ENCODE peak calls at places on chromosomes 16 and 17, in six cellular contexts. One of them, this sample, is unnamed.

GRCh38 chr16:2296662-2297505 is 29.0 kb upstream of the RNPS1 start:
- DNase-seq in effector memory CD4-positive, alpha-beta T cell: no peak
- DNase-seq in NCI-H345: peak; percentile 16
- DNase-seq in nephron progenitor cell: no peak
- DNase-seq in epithelial cell of esophagus: peak; percentile 8
- DNase-seq in tibial artery: no peak
- DNase-seq in this sample: peak; percentile 66

GRCh38 chr17:47864791-47865216 is 13.8 kb upstream of the SP6 start:
- DNase-seq in tibial artery: no peak
- DNase-seq in epithelial cell of esophagus: peak; percentile 90
- DNase-seq in NCI-H345: no peak
- DNase-seq in effector memory CD4-positive, alpha-beta T cell: no peak
- DNase-seq in nephron progenitor cell: no peak
- DNase-seq in this sample: no peak

GRCh38 chr16:17590711-17591654 is 120.2 kb upstream of the XYLT1 start:
- DNase-seq in epithelial cell of esophagus: no peak
- DNase-seq in nephron progenitor cell: no peak
- DNase-seq in effector memory CD4-positive, alpha-beta T cell: peak; percentile 55
- DNase-seq in tibial artery: no peak
- DNase-seq in NCI-H345: no peak
- DNase-seq in this sample: peak; percentile 23

GRCh38 chr17:78998311-78999055 is 11.1 kb downstream of the CANT1 start:
- DNase-seq in effector memory CD4-positive, alpha-beta T cell: no peak
- DNase-seq in tibial artery: peak; percentile 67
- DNase-seq in nephron progenitor cell: no peak
- DNase-seq in NCI-H345: peak; percentile 43
- DNase-seq in epithelial cell of esophagus: peak; percentile 24
- DNase-seq in this sample: peak; percentile 34

GRCh38 chr16:88810868-88811599 is 694 bp downstream of the APRT start:
- DNase-seq in effector memory CD4-positive, alpha-beta T cell: peak; percentile 52
- DNase-seq in NCI-H345: peak; percentile 79
- DNase-seq in tibial artery: peak; percentile 84
- DNase-seq in nephron progenitor cell: peak; percentile 58
- DNase-seq in epithelial cell of esophagus: peak; percentile 80
- DNase-seq in this sample: peak; percentile 82

GRCh38 chr17:57552114-57552601 is 192.9 kb downstream of the CCDC182 start:
- DNase-seq in tibial artery: no peak
- DNase-seq in epithelial cell of esophagus: peak; percentile 14
- DNase-seq in nephron progenitor cell: peak; percentile 77
- DNase-seq in effector memory CD4-positive, alpha-beta T cell: no peak
- DNase-seq in NCI-H345: no peak
- DNase-seq in this sample: peak; percentile 46

GRCh38 chr16:27169511-27170071 is 33.7 kb upstream of the KDM8 start:
- DNase-seq in NCI-H345: peak; percentile 37
- DNase-seq in epithelial cell of esophagus: peak; percentile 81
- DNase-seq in nephron progenitor cell: no peak
- DNase-seq in effector memory CD4-positive, alpha-beta T cell: peak; percentile 61
- DNase-seq in tibial artery: no peak
- DNase-seq in this sample: peak; percentile 81

GRCh38 chr17:80429356-80430275 is 14.6 kb downstream of the ENDOV start:
- DNase-seq in effector memory CD4-positive, alpha-beta T cell: no peak
- DNase-seq in epithelial cell of esophagus: no peak
- DNase-seq in NCI-H345: no peak
- DNase-seq in nephron progenitor cell: no peak
- DNase-seq in tibial artery: no peak
- DNase-seq in this sample: no peak

GRCh38 chr16:57305159-57305811 is 20.8 kb upstream of the PLLP start:
- DNase-seq in effector memory CD4-positive, alpha-beta T cell: no peak
- DNase-seq in nephron progenitor cell: no peak
- DNase-seq in NCI-H345: no peak
- DNase-seq in tibial artery: peak; percentile 87
- DNase-seq in epithelial cell of esophagus: no peak
- DNase-seq in this sample: no peak

GRCh38 chr16:81237282-81237681 is 1.2 kb upstream of the BCO1 start:
- DNase-seq in epithelial cell of esophagus: peak; percentile 44
- DNase-seq in effector memory CD4-positive, alpha-beta T cell: no peak
- DNase-seq in NCI-H345: no peak
- DNase-seq in tibial artery: no peak
- DNase-seq in nephron progenitor cell: no peak
- DNase-seq in this sample: no peak

GRCh38 chr16:85788819-85789218 is 10.5 kb downstream of the EMC8 start:
- DNase-seq in nephron progenitor cell: no peak
- DNase-seq in NCI-H345: no peak
- DNase-seq in effector memory CD4-positive, alpha-beta T cell: no peak
- DNase-seq in epithelial cell of esophagus: no peak
- DNase-seq in tibial artery: no peak
- DNase-seq in this sample: no peak

GRCh38 chr17:33895491-33895890 is 359.6 kb upstream of the CCL2 start:
- DNase-seq in epithelial cell of esophagus: no peak
- DNase-seq in nephron progenitor cell: no peak
- DNase-seq in tibial artery: no peak
- DNase-seq in NCI-H345: no peak
- DNase-seq in effector memory CD4-positive, alpha-beta T cell: no peak
- DNase-seq in this sample: no peak

GRCh38 chr17:82120148-82120547 is 22.1 kb upstream of the FASN start:
- DNase-seq in NCI-H345: no peak
- DNase-seq in effector memory CD4-positive, alpha-beta T cell: no peak
- DNase-seq in tibial artery: no peak
- DNase-seq in nephron progenitor cell: no peak
- DNase-seq in epithelial cell of esophagus: no peak
- DNase-seq in this sample: no peak

GRCh38 chr17:65345261-65346060 is 208.3 kb downstream of the RGS9 start:
- DNase-seq in effector memory CD4-positive, alpha-beta T cell: no peak
- DNase-seq in tibial artery: no peak
- DNase-seq in epithelial cell of esophagus: no peak
- DNase-seq in nephron progenitor cell: no peak
- DNase-seq in NCI-H345: no peak
- DNase-seq in this sample: no peak

GRCh38 chr17:17700251-17700969 is 19.2 kb downstream of the RAI1 start:
- DNase-seq in nephron progenitor cell: peak; percentile 56
- DNase-seq in tibial artery: no peak
- DNase-seq in epithelial cell of esophagus: no peak
- DNase-seq in effector memory CD4-positive, alpha-beta T cell: no peak
- DNase-seq in NCI-H345: no peak
- DNase-seq in this sample: no peak

GRCh38 chr17:79180358-79181005 is 105.9 kb downstream of the ENGASE start:
- DNase-seq in epithelial cell of esophagus: no peak
- DNase-seq in NCI-H345: no peak
- DNase-seq in nephron progenitor cell: no peak
- DNase-seq in effector memory CD4-positive, alpha-beta T cell: no peak
- DNase-seq in tibial artery: no peak
- DNase-seq in this sample: no peak

GRCh38 chr17:58059141-58059540 is 24.1 kb upstream of the DYNLL2 start:
- DNase-seq in nephron progenitor cell: no peak
- DNase-seq in epithelial cell of esophagus: peak; percentile 16
- DNase-seq in tibial artery: no peak
- DNase-seq in NCI-H345: peak; percentile 7
- DNase-seq in effector memory CD4-positive, alpha-beta T cell: no peak
- DNase-seq in this sample: no peak

GRCh38 chr16:56783332-56783731 is 53.4 kb downstream of the NUP93 start:
- DNase-seq in tibial artery: no peak
- DNase-seq in NCI-H345: no peak
- DNase-seq in nephron progenitor cell: no peak
- DNase-seq in epithelial cell of esophagus: no peak
- DNase-seq in effector memory CD4-positive, alpha-beta T cell: no peak
- DNase-seq in this sample: no peak

GRCh38 chr16:11170201-11170600 is 85.8 kb downstream of the SOCS1 start:
- DNase-seq in tibial artery: no peak
- DNase-seq in nephron progenitor cell: no peak
- DNase-seq in NCI-H345: no peak
- DNase-seq in effector memory CD4-positive, alpha-beta T cell: no peak
- DNase-seq in epithelial cell of esophagus: no peak
- DNase-seq in this sample: no peak

GRCh38 chr17:5127910-5128309 is 12.1 kb downstream of the USP6 start:
- DNase-seq in NCI-H345: no peak
- DNase-seq in epithelial cell of esophagus: no peak
- DNase-seq in tibial artery: no peak
- DNase-seq in nephron progenitor cell: no peak
- DNase-seq in effector memory CD4-positive, alpha-beta T cell: no peak
- DNase-seq in this sample: no peak

GRCh38 chr16:64412578-64413280 is 709.1 kb downstream of the CDH11 start:
- DNase-seq in epithelial cell of esophagus: peak; percentile 60
- DNase-seq in nephron progenitor cell: no peak
- DNase-seq in effector memory CD4-positive, alpha-beta T cell: no peak
- DNase-seq in NCI-H345: no peak
- DNase-seq in tibial artery: no peak
- DNase-seq in this sample: peak; percentile 65

GRCh38 chr17:6413073-6413472 is 21.8 kb downstream of the AIPL1 start:
- DNase-seq in epithelial cell of esophagus: peak; percentile 54
- DNase-seq in NCI-H345: peak; percentile 55
- DNase-seq in effector memory CD4-positive, alpha-beta T cell: no peak
- DNase-seq in nephron progenitor cell: no peak
- DNase-seq in tibial artery: no peak
- DNase-seq in this sample: peak; percentile 34

GRCh38 chr16:1464894-1465566 is 9.8 kb downstream of the CLCN7 start:
- DNase-seq in epithelial cell of esophagus: no peak
- DNase-seq in tibial artery: no peak
- DNase-seq in NCI-H345: no peak
- DNase-seq in effector memory CD4-positive, alpha-beta T cell: no peak
- DNase-seq in nephron progenitor cell: no peak
- DNase-seq in this sample: no peak

GRCh38 chr17:64091571-64091970 is 38.4 kb downstream of the ERN1 start:
- DNase-seq in effector memory CD4-positive, alpha-beta T cell: no peak
- DNase-seq in nephron progenitor cell: no peak
- DNase-seq in epithelial cell of esophagus: no peak
- DNase-seq in NCI-H345: no peak
- DNase-seq in tibial artery: no peak
- DNase-seq in this sample: no peak

GRCh38 chr17:58415371-58416055 is 1.8 kb downstream of the RNF43 start:
- DNase-seq in epithelial cell of esophagus: no peak
- DNase-seq in NCI-H345: no peak
- DNase-seq in tibial artery: no peak
- DNase-seq in nephron progenitor cell: peak; percentile 51
- DNase-seq in effector memory CD4-positive, alpha-beta T cell: no peak
- DNase-seq in this sample: no peak

GRCh38 chr17:47698749-47699535 is 5.0 kb downstream of the TBKBP1 start:
- DNase-seq in NCI-H345: peak; percentile 35
- DNase-seq in epithelial cell of esophagus: peak; percentile 43
- DNase-seq in tibial artery: no peak
- DNase-seq in effector memory CD4-positive, alpha-beta T cell: peak; percentile 64
- DNase-seq in nephron progenitor cell: peak; percentile 85
- DNase-seq in this sample: peak; percentile 94

GRCh38 chr17:44171931-44172455 is 1.5 kb downstream of the ASB16 start:
- DNase-seq in effector memory CD4-positive, alpha-beta T cell: no peak
- DNase-seq in nephron progenitor cell: no peak
- DNase-seq in tibial artery: no peak
- DNase-seq in epithelial cell of esophagus: no peak
- DNase-seq in NCI-H345: no peak
- DNase-seq in this sample: no peak

GRCh38 chr16:12721841-12722467 is 81.7 kb downstream of the CPPED1 start:
- DNase-seq in NCI-H345: no peak
- DNase-seq in nephron progenitor cell: no peak
- DNase-seq in effector memory CD4-positive, alpha-beta T cell: no peak
- DNase-seq in tibial artery: no peak
- DNase-seq in epithelial cell of esophagus: no peak
- DNase-seq in this sample: no peak

GRCh38 chr17:18315498-18316360 is 636 bp downstream of the SMCR8 start:
- DNase-seq in tibial artery: no peak
- DNase-seq in epithelial cell of esophagus: no peak
- DNase-seq in NCI-H345: no peak
- DNase-seq in nephron progenitor cell: no peak
- DNase-seq in effector memory CD4-positive, alpha-beta T cell: no peak
- DNase-seq in this sample: no peak

GRCh38 chr17:37219876-37220608 is 155.7 kb upstream of the C17orf78 start:
- DNase-seq in epithelial cell of esophagus: no peak
- DNase-seq in effector memory CD4-positive, alpha-beta T cell: no peak
- DNase-seq in tibial artery: no peak
- DNase-seq in nephron progenitor cell: no peak
- DNase-seq in NCI-H345: no peak
- DNase-seq in this sample: no peak

GRCh38 chr16:52597772-52598483 is 51.0 kb upstream of the TOX3 start:
- DNase-seq in epithelial cell of esophagus: no peak
- DNase-seq in tibial artery: no peak
- DNase-seq in NCI-H345: peak; percentile 91
- DNase-seq in effector memory CD4-positive, alpha-beta T cell: no peak
- DNase-seq in nephron progenitor cell: no peak
- DNase-seq in this sample: no peak

GRCh38 chr17:68356520-68356919 is 65.2 kb downstream of the ARSG start:
- DNase-seq in epithelial cell of esophagus: no peak
- DNase-seq in NCI-H345: no peak
- DNase-seq in tibial artery: no peak
- DNase-seq in nephron progenitor cell: no peak
- DNase-seq in effector memory CD4-positive, alpha-beta T cell: peak; percentile 52
- DNase-seq in this sample: no peak

GRCh38 chr17:44960654-44961053 is 7.4 kb downstream of the C1QL1 start:
- DNase-seq in tibial artery: no peak
- DNase-seq in NCI-H345: no peak
- DNase-seq in epithelial cell of esophagus: no peak
- DNase-seq in nephron progenitor cell: no peak
- DNase-seq in effector memory CD4-positive, alpha-beta T cell: no peak
- DNase-seq in this sample: no peak

GRCh38 chr17:80068301-80069160 is 32.1 kb downstream of the CCDC40 start:
- DNase-seq in effector memory CD4-positive, alpha-beta T cell: no peak
- DNase-seq in epithelial cell of esophagus: no peak
- DNase-seq in nephron progenitor cell: no peak
- DNase-seq in NCI-H345: no peak
- DNase-seq in tibial artery: peak; percentile 41
- DNase-seq in this sample: no peak

GRCh38 chr17:17833664-17834357 is 3.0 kb downstream of the SREBF1 start:
- DNase-seq in effector memory CD4-positive, alpha-beta T cell: no peak
- DNase-seq in NCI-H345: no peak
- DNase-seq in nephron progenitor cell: no peak
- DNase-seq in tibial artery: no peak
- DNase-seq in epithelial cell of esophagus: no peak
- DNase-seq in this sample: no peak

GRCh38 chr16:54672500-54672899 is 258.2 kb upstream of the IRX5 start:
- DNase-seq in effector memory CD4-positive, alpha-beta T cell: no peak
- DNase-seq in NCI-H345: no peak
- DNase-seq in nephron progenitor cell: no peak
- DNase-seq in tibial artery: no peak
- DNase-seq in epithelial cell of esophagus: no peak
- DNase-seq in this sample: no peak

GRCh38 chr17:77613627-77614026 is 344.9 kb upstream of the TNRC6C start:
- DNase-seq in NCI-H345: no peak
- DNase-seq in effector memory CD4-positive, alpha-beta T cell: no peak
- DNase-seq in epithelial cell of esophagus: no peak
- DNase-seq in tibial artery: no peak
- DNase-seq in nephron progenitor cell: no peak
- DNase-seq in this sample: no peak

GRCh38 chr17:57577751-57578607 is 167.1 kb downstream of the CCDC182 start:
- DNase-seq in nephron progenitor cell: no peak
- DNase-seq in epithelial cell of esophagus: peak; percentile 62
- DNase-seq in NCI-H345: peak; percentile 67
- DNase-seq in tibial artery: peak; percentile 64
- DNase-seq in effector memory CD4-positive, alpha-beta T cell: no peak
- DNase-seq in this sample: peak; percentile 88